ENCODE peak calls at places on chromosomes 11 and 22, in four cellular contexts. R, F, J and D are unnamed samples.
A peak's percentile ranks its signal among the peaks of the same experiment; 100 is the strongest.

GRCh38 chr22:44025171-44026065 is 1.3 kb downstream of the PARVB start:
- DNase-seq in R (peak; percentile 45), F (peak; percentile 40), J (peak; percentile 83), D (peak; percentile 67)

GRCh38 chr22:22721681-22722309 is 77.4 kb downstream of the GGTLC2 start:
- DNase-seq in F (no peak), R (no peak), J (no peak), D (peak; percentile 52)

GRCh38 chr22:48402591-48403031 is 1425.1 kb downstream of the BRD1 start:
- DNase-seq in J (no peak), F (no peak), R (peak; percentile 20), D (no peak)

GRCh38 chr11:110565344-110565684 is 135.6 kb downstream of the FDX1 start:
- DNase-seq in J (no peak), F (no peak), R (no peak), D (no peak)

GRCh38 chr11:68159161-68159560 is 38.0 kb upstream of the CHKA start:
- DNase-seq in F (no peak), J (no peak), R (no peak), D (no peak)

GRCh38 chr11:62394825-62395538 is 23.9 kb upstream of the SCGB1A1 start:
- DNase-seq in R (peak; percentile 57), J (peak; percentile 70), F (peak; percentile 89), D (peak; percentile 88)

GRCh38 chr11:77130763-77131513 is 2.9 kb downstream of the MYO7A start:
- DNase-seq in F (peak; percentile 48), R (peak; percentile 60), J (no peak), D (no peak)

GRCh38 chr22:16968218-16968595 is 39.8 kb downstream of the GAB4 start:
- DNase-seq in F (no peak), R (no peak), J (no peak), D (no peak)

GRCh38 chr22:26564181-26564580 is 25.8 kb downstream of the TPST2 start:
- DNase-seq in J (no peak), R (no peak), F (no peak), D (no peak)

GRCh38 chr11:82577246-82577645 is 156.4 kb downstream of the FAM181B start:
- DNase-seq in F (no peak), J (no peak), R (no peak), D (no peak)

GRCh38 chr11:6619021-6619745 is at the start of gene TPP1:
- DNase-seq in F (peak; percentile 99), J (peak; percentile 95), R (peak; percentile 94), D (peak; percentile 60)

GRCh38 chr22:24593810-24594568 is 1.1 kb upstream of the LRRC75B start:
- DNase-seq in F (no peak), J (peak; percentile 55), R (no peak), D (no peak)

GRCh38 chr11:92870241-92870826 is 99.1 kb upstream of the MTNR1B start:
- DNase-seq in F (no peak), J (no peak), R (no peak), D (no peak)

GRCh38 chr11:61429346-61429690 is 457 bp downstream of the CPSF7 start:
- DNase-seq in R (peak; percentile 48), J (peak; percentile 63), F (peak; percentile 28), D (peak; percentile 58)

GRCh38 chr22:19957445-19957844 is 15.8 kb upstream of the TXNRD2 start:
- DNase-seq in F (no peak), J (no peak), R (no peak), D (no peak)

GRCh38 chr22:19959587-19960490 is 18.2 kb upstream of the TXNRD2 start:
- DNase-seq in F (no peak), J (no peak), R (no peak), D (no peak)

GRCh38 chr22:19958083-19959042 is 16.7 kb upstream of the TXNRD2 start:
- DNase-seq in J (no peak), R (no peak), F (peak; percentile 33), D (no peak)

GRCh38 chr22:19960491-19961200 is 19.0 kb upstream of the TXNRD2 start:
- DNase-seq in R (no peak), F (no peak), J (no peak), D (no peak)

DNA sequence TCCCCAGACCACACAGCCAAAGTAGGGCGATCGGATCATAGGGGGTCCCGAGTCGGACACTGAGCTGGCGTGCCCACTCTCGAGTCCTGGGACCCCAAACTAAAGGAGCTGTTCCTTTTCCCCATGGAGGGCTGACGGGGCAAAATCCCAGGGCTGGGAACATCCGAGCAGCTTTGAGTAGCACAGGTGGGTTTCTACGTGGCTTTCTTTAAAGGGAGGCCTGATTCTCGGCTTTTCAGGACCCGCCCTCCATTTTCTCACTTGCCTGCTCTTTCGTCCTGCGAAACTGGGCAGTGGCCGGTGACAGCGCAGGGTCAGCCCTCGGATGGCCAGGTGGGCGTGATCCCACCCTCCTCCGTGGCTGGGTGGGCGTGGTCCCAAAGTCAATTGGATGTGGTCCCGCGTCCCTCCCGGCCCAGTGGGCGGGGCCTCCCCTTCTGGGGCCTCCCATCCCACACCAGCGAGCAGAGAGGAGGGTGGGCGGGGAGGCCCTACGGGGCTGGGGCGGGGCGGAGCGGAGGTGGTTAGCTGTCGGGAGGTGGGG is 17.5 kb upstream of the TXNRD2 start:
- DNase-seq in F (peak; percentile 59), R (peak; percentile 81), J (peak; percentile 78), D (peak; percentile 88)
- TF ChIP-seq POLR2A in F (no peak), R (no peak), J (no peak), D (peak; percentile 18)

DNA sequence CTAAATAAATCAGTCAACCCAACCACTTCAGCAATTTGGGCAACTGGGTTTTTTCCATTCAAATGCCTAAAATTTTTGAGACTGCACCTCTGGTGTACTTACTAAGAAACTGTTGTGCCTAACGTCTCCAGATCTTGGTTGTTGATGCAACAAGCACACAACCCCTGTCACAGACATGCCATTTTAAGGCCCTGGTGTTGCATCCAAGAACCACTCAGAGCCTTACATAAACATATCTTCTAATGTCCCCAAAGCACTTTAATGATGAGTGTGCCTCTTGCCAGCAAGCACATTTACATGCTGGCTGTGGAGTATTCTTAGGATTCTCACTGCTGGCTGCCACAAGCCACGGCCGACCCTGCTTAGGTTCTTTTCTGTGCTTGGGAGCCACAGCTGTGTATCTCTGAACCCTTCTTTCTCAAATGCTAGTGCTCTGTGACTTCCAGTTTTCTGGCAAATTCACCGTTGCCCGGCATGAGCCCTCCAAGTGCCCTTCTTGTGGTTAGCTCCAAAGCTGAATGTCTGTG is 201.4 kb downstream of the ADAMTS15 start:
- DNase-seq in J (no peak), F (no peak), R (no peak), D (no peak)
- H3K27ac ChIP-seq in J (peak overlapping the region; percentile 40), F (no peak overlapping the region), R (peak overlapping the region; percentile 74), D (peak overlapping the region; percentile 16)

GRCh38 chr22:45970709-45971388 is 6.1 kb downstream of the WNT7B start:
- DNase-seq in R (no peak), J (no peak), F (no peak), D (peak; percentile 83)

GRCh38 chr22:45969801-45970464 is 7.0 kb downstream of the WNT7B start:
- DNase-seq in F (no peak), J (no peak), R (no peak), D (no peak)

GRCh38 chr22:45968003-45968650 is 8.8 kb downstream of the WNT7B start:
- DNase-seq in R (no peak), F (no peak), J (no peak), D (no peak)

GRCh38 chr22:45968751-45969413 is 8.1 kb downstream of the WNT7B start:
- DNase-seq in F (no peak), R (no peak), J (no peak), D (no peak)

GRCh38 chr22:45969414-45969799 is 7.6 kb downstream of the WNT7B start:
- DNase-seq in J (no peak), R (no peak), F (no peak), D (peak; percentile 77)
- TF ChIP-seq CTCF in J (no peak), R (no peak), F (no peak), D (no peak)

GRCh38 chr11:78139422-78140391 is at the start of gene ALG8:
- DNase-seq in R (peak; percentile 97), J (peak; percentile 97), F (peak; percentile 91), D (peak; percentile 95)
- TF ChIP-seq POLR2A in R (no peak), J (peak; percentile 71), F (no peak), D (no peak)

GRCh38 chr22:37558815-37559214 is 1.5 kb upstream of the CDC42EP1 start:
- DNase-seq in J (no peak), R (no peak), F (no peak), D (no peak)
- H3K27ac ChIP-seq in J (peak overlapping the region; percentile 97), R (peak overlapping the region; percentile 99), F (peak overlapping the region; percentile 100), D (peak overlapping the region; percentile 97)

GRCh38 chr11:13150487-13150886 is 127.1 kb upstream of the BMAL1 start:
- DNase-seq in R (no peak), J (no peak), F (no peak), D (no peak)

GRCh38 chr11:13152264-13152663 is 125.3 kb upstream of the BMAL1 start:
- DNase-seq in J (no peak), R (no peak), F (no peak), D (no peak)

GRCh38 chr11:13149991-13150390 is 127.6 kb upstream of the BMAL1 start:
- DNase-seq in R (no peak), F (no peak), J (no peak), D (no peak)

DNA sequence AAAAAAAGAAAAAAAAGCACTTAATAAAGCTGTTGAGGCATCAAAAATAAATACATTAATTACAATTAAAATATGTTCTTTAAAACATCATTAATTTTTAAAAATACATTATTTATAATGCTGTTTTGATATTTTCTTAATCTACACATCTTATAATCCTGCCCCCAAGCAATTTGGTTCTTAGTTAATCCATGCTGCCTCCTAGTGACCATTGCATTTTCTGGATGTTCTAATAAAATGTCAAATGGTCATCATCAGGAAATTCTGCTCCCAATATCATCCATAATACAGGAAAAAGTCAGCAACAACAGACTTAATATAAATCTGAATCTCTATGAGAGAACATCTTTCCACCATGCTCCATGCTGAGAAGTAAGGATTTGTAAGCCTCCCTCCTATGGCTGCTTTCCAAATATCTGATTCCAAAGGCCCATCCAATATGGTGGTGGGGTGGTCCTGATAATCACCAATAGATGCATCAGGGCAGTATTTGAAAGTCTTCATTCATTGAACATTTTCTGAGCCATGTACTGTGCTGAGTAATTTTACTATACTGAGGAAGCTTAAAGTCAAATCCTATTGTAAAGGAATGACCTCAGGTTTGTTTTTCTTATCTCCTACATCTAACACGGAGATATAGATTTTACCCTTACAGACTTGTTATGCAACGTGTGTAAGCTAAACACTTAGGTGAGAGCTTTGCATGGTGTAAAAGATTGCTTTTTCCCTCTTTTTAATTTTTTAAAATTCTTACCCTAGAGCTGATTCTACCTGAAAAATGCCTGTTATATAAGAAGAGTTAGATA is 124.7 kb upstream of the BMAL1 start:
- DNase-seq in R (no peak), F (no peak), J (no peak), D (no peak)
- TF ChIP-seq CTCF in R (no peak), F (peak; percentile 41), J (peak; percentile 55), D (peak; percentile 18)